ENCODE peak calls at places on chromosomes 12 and 14, in nine cellular contexts. Y is activated naive CD8-positive, alpha-beta T cell treated with anti-CD3 and anti-CD28 coated beads, Interleukin-2, amount 10 ng/mL, durations not matched to agents 7 days and 5 days; J is HFF-Myc; O is AG09319; Q is AG04450; H is naive thymus-derived CD8-positive, alpha-beta T cell; K is iris pigment epithelial cell; M is choroid plexus epithelial cell; W is brain microvascular endothelial cell. C is an unnamed sample.

GRCh38 chr12:19925881-19926665 is 442.3 kb upstream of the PDE3A start:
- DNase-seq in Q (no peak), Y (no peak), K (no peak), O (no peak), M (no peak), J (no peak), W (no peak), H (no peak), C (no peak)

GRCh38 chr12:65594373-65594772 is 229.9 kb upstream of the HMGA2 start:
- DNase-seq in Y (no peak), W (no peak), O (no peak), H (no peak), J (no peak), M (no peak), K (no peak), Q (no peak), C (no peak)

GRCh38 chr12:115500872-115501271 is 776.6 kb downstream of the MED13L start:
- DNase-seq in K (no peak), Q (no peak), H (no peak), O (no peak), J (no peak), W (no peak), Y (no peak), M (no peak), C (no peak)

GRCh38 chr12:44053550-44054243 is 217.8 kb downstream of the TMEM117 start:
- DNase-seq in W (no peak), Y (no peak), Q (no peak), O (no peak), H (no peak), M (peak), J (no peak), K (peak), C (peak)

GRCh38 chr12:100842156-100842555 is 47.6 kb downstream of the ANO4 start:
- DNase-seq in H (no peak), J (no peak), M (peak), W (peak), O (no peak), Y (no peak), Q (no peak), K (peak), C (no peak)

GRCh38 chr12:68222336-68222735 is 3.3 kb downstream of the IL26 start:
- DNase-seq in Q (no peak), M (peak), O (no peak), K (peak), Y (no peak), H (no peak), J (no peak), W (no peak), C (peak)

GRCh38 chr14:105711841-105712460 is 185.6 kb downstream of the TMEM121 start:
- DNase-seq in W (no peak), O (no peak), M (no peak), H (no peak), K (no peak), J (no peak), Y (peak), Q (no peak), C (no peak)

GRCh38 chr12:93573552-93574223 is 1.2 kb downstream of the SOCS2 start:
- DNase-seq in Q (no peak), W (no peak), Y (no peak), J (no peak), H (no peak), K (peak), O (no peak), M (peak), C (peak)

GRCh38 chr14:74697543-74697942 is 15.3 kb downstream of the AREL1 start:
- DNase-seq in Q (peak), W (peak), K (peak), M (peak), J (no peak), H (no peak), O (peak), Y (no peak), C (peak)

GRCh38 chr12:123997033-123997822 is 24.2 kb downstream of the ZNF664 start:
- DNase-seq in Y (no peak), K (no peak), J (no peak), M (no peak), H (no peak), O (no peak), W (no peak), Q (no peak), C (no peak)

GRCh38 chr12:11686135-11686534 is 36.7 kb downstream of the ETV6 start:
- DNase-seq in W (no peak), J (no peak), K (no peak), H (no peak), Q (no peak), O (no peak), M (no peak), Y (no peak), C (no peak)

GRCh38 chr14:64773046-64773445 is 68.8 kb downstream of the PLEKHG3 start:
- DNase-seq in H (no peak), K (no peak), Y (no peak), O (no peak), W (no peak), Q (no peak), J (no peak), M (no peak), C (no peak)

GRCh38 chr12:96425321-96425720 is 25.1 kb upstream of the CDK17 start:
- DNase-seq in H (no peak), W (peak), Q (peak), Y (no peak), M (peak), K (peak), J (peak), O (no peak), C (peak)

GRCh38 chr12:95701275-95701674 is 89.3 kb downstream of the NTN4 start:
- DNase-seq in W (no peak), J (no peak), M (peak), H (no peak), Q (no peak), K (peak), O (no peak), Y (no peak), C (no peak)